ENCODE peak calls at places on chromosome 11, in nine cellular contexts. A, P, D, V, R, X, L, O and M are unnamed samples.

GRCh38 chr11:22337571-22338464 is at the start of gene SLC17A6:
- DNase-seq in O (no peak), V (no peak), L (peak; percentile 69), X (peak; percentile 27), P (no peak), D (peak; percentile 5), R (no peak), A (no peak), M (no peak)

GRCh38 chr11:68567553-68567952 is 107.0 kb downstream of the PPP6R3 start:
- DNase-seq in P (no peak), A (no peak), D (no peak), R (no peak), X (no peak), V (no peak), O (no peak), L (no peak), M (no peak)

GRCh38 chr11:12276356-12276755 is 101.0 kb upstream of the PARVA start:
- DNase-seq in V (no peak), D (no peak), A (no peak), O (no peak), X (no peak), P (no peak), R (no peak), L (no peak), M (no peak)

GRCh38 chr11:123137496-123138270 is 57.4 kb downstream of the CLMP start:
- DNase-seq in L (no peak), V (peak; percentile 51), X (peak; percentile 88), R (peak; percentile 79), O (peak; percentile 89), A (peak; percentile 72), P (peak; percentile 54), D (no peak), M (no peak)

GRCh38 chr11:107666911-107667568 is 44.8 kb downstream of the SLN start:
- DNase-seq in O (no peak), X (no peak), L (no peak), P (no peak), R (no peak), V (no peak), A (no peak), D (no peak), M (no peak)

GRCh38 chr11:9765320-9766101 is 101.6 kb downstream of the SWAP70 start:
- DNase-seq in X (peak; percentile 91), L (no peak), R (peak; percentile 68), O (peak; percentile 73), V (no peak), D (no peak), P (no peak), A (peak; percentile 45), M (no peak)

GRCh38 chr11:57566035-57566504 is 1.4 kb downstream of the UBE2L6 start:
- DNase-seq in D (peak; percentile 89), X (peak; percentile 65), O (no peak), A (peak; percentile 39), V (no peak), L (peak; percentile 76), P (peak; percentile 57), R (no peak), M (peak; percentile 38)

GRCh38 chr11:82906931-82907330 is 5.4 kb downstream of the DDIAS start:
- DNase-seq in D (no peak), A (no peak), L (no peak), R (no peak), O (no peak), X (no peak), P (no peak), V (no peak), M (no peak)

GRCh38 chr11:121194731-121195596 is 93.9 kb downstream of the TECTA start:
- DNase-seq in A (peak; percentile 77), D (peak; percentile 64), R (peak; percentile 24), V (peak; percentile 61), O (no peak), L (peak; percentile 72), X (peak; percentile 73), P (peak; percentile 34), M (peak; percentile 44)

GRCh38 chr11:76823481-76824028 is 37.2 kb upstream of the ACER3 start:
- DNase-seq in O (no peak), D (peak; percentile 31), A (no peak), V (no peak), R (no peak), L (no peak), P (no peak), X (no peak), M (no peak)

GRCh38 chr11:76621866-76622265 is 48.7 kb downstream of the LRRC32 start:
- DNase-seq in L (no peak), D (no peak), V (no peak), A (no peak), X (peak; percentile 22), R (no peak), O (no peak), P (no peak), M (no peak)

GRCh38 chr11:118088531-118088930 is 1.8 kb upstream of the SMIM35 start:
- DNase-seq in R (no peak), D (peak; percentile 30), A (no peak), X (no peak), P (peak; percentile 63), V (no peak), L (no peak), O (peak; percentile 32), M (no peak)

GRCh38 chr11:125621995-125622394 is 3.0 kb upstream of the CHEK1 start:
- DNase-seq in P (no peak), D (no peak), A (no peak), X (peak; percentile 76), R (no peak), L (no peak), V (no peak), O (no peak), M (no peak)

GRCh38 chr11:33195391-33196190 is 34.3 kb upstream of the CSTF3 start:
- DNase-seq in D (no peak), X (peak; percentile 28), V (no peak), O (no peak), R (no peak), P (no peak), A (no peak), L (no peak), M (no peak)

GRCh38 chr11:87628161-87628560 is 547.1 kb downstream of the RAB38 start:
- DNase-seq in V (no peak), L (no peak), A (no peak), O (no peak), R (no peak), X (no peak), P (no peak), D (no peak), M (no peak)

GRCh38 chr11:75867778-75868374 is 52.9 kb downstream of the UVRAG start:
- DNase-seq in X (peak; percentile 72), V (peak; percentile 47), L (peak; percentile 63), R (no peak), D (peak; percentile 65), O (no peak), A (peak; percentile 87), P (no peak), M (peak; percentile 47)

GRCh38 chr11:74460481-74461154 is 6.7 kb downstream of the KCNE3 start:
- DNase-seq in O (no peak), R (no peak), P (no peak), A (no peak), V (no peak), L (no peak), X (peak; percentile 38), D (no peak), M (no peak)

GRCh38 chr11:74463216-74463615 is 4.1 kb downstream of the KCNE3 start:
- DNase-seq in X (no peak), P (no peak), L (no peak), V (no peak), R (no peak), O (no peak), D (no peak), A (no peak), M (no peak)

GRCh38 chr11:74462631-74463030 is 4.7 kb downstream of the KCNE3 start:
- DNase-seq in R (no peak), V (no peak), D (no peak), O (no peak), P (no peak), X (no peak), L (no peak), A (no peak), M (no peak)

GRCh38 chr11:74460065-74460464 is 7.3 kb downstream of the KCNE3 start:
- DNase-seq in X (no peak), V (no peak), L (no peak), A (no peak), P (no peak), R (no peak), D (no peak), O (no peak), M (no peak)

DNA sequence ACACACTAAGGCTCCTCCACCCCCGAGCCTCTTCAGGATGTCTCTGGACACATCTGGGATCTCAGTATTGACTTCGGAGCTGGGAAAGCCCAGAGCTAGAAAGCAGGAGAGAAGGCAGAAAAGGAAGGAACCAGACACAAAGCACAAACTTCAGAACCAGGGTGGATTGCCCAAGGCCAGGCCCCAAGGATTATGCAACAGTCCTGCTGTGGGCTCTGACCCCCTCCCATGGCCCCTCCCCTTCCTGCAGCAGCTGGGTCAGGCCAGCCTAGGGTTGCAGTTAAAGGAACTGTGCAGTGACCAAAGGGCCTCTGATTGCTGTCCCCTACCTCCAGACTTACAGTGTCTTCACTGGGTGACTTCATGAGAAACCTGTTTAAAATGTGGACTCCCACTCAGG is 5.3 kb downstream of the KCNE3 start:
- DNase-seq in O (peak; percentile 84), X (peak; percentile 61), L (no peak), V (peak; percentile 84), P (peak; percentile 61), D (peak; percentile 61), A (peak; percentile 73), R (peak; percentile 80), M (no peak)
- H3K27ac ChIP-seq in O (peak overlapping the region; percentile 79), X (no peak overlapping the region), L (no peak overlapping the region), V (no peak overlapping the region), P (peak overlapping the region; percentile 69), D (peak overlapping the region; percentile 24), A (peak overlapping the region; percentile 69), R (peak overlapping the region; percentile 65), M (no peak overlapping the region)

DNA sequence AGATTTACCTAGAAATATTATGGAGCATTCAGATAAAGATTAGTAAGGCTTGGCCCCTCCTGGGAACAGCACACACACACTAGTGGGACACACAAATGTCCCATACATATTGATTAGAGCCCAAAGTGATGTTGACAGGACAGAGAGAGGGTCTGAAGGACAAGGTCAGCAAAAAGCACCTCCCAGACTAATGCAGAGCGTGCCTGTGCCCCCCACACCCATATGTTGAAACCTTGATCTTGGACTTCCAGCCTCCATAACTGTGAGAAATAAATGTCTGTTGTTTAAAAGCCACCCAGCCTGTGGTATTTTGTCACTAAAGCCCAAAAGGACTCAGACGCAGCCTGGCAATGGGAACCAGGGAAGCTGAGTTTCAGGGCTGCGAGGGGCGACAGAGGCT is 27.6 kb downstream of the LRFN4 start:
- DNase-seq in L (no peak), O (no peak), P (no peak), V (no peak), A (no peak), X (no peak), R (no peak), D (no peak), M (no peak)
- H3K27ac ChIP-seq in L (no peak overlapping the region), O (no peak overlapping the region), P (no peak overlapping the region), V (no peak overlapping the region), A (no peak overlapping the region), X (no peak overlapping the region), R (no peak overlapping the region), D (no peak overlapping the region), M (no peak overlapping the region)

GRCh38 chr11:45664376-45665205 is 831 bp downstream of the CHST1 start:
- DNase-seq in O (no peak), D (no peak), P (no peak), A (no peak), X (no peak), L (no peak), R (no peak), V (no peak), M (no peak)
- H3K27ac ChIP-seq in O (peak overlapping the region; percentile 64), D (no peak overlapping the region), P (peak overlapping the region; percentile 12), A (peak overlapping the region; percentile 51), X (no peak overlapping the region), L (no peak overlapping the region), R (peak overlapping the region; percentile 46), V (no peak overlapping the region), M (no peak overlapping the region)

GRCh38 chr11:59556883-59557205 is 45.5 kb downstream of the OR4D9 start:
- DNase-seq in L (no peak), A (no peak), P (no peak), O (no peak), D (no peak), V (no peak), R (no peak), X (no peak), M (no peak)
- H3K27ac ChIP-seq in L (peak overlapping the region; percentile 20), A (peak overlapping the region; percentile 88), P (no peak overlapping the region), O (peak overlapping the region; percentile 73), D (no peak overlapping the region), V (peak overlapping the region; percentile 11), R (peak overlapping the region; percentile 63), X (peak overlapping the region; percentile 49), M (no peak overlapping the region)